ENCODE peak calls at places on chromosomes 11 and 22, in ten cellular contexts. E is HFFc6; Q is AG10803; V is stimulated activated CD4-positive, alpha-beta T cell treated with anti-CD3 and anti-CD28 coated beads, TNF-alpha, amount 100 ng/mL, for 24 hours; D is T1000; W is HCT116; N is Caco-2; F is foreskin fibroblast; C is iris pigment epithelial cell; X is NCI-H2029 treated with DMSO at 0.1 percent for 48 hours. H is an unnamed sample.

GRCh38 chr11:131041331-131042040 is 125.2 kb upstream of the SNX19 start:
- DNase-seq in E (no peak), Q (peak), V (no peak), D (no peak), W (no peak), N (no peak), F (peak), C (no peak), X (no peak), H (peak)

GRCh38 chr11:28090052-28090749 is 17.8 kb downstream of the KIF18A start:
- DNase-seq in E (peak), Q (peak), V (no peak), D (no peak), W (no peak), N (no peak), F (peak), C (peak), X (no peak), H (peak)

GRCh38 chr11:32890843-32891656 is 1.6 kb upstream of the QSER1 start:
- DNase-seq in E (no peak), Q (no peak), V (no peak), D (no peak), W (no peak), N (no peak), F (no peak), C (no peak), X (no peak), H (no peak)

GRCh38 chr22:43854786-43855271 is 7.5 kb downstream of the SULT4A1 start:
- DNase-seq in E (no peak), Q (no peak), V (no peak), D (no peak), W (no peak), N (no peak), F (no peak), C (no peak), X (no peak), H (no peak)

GRCh38 chr11:132994038-132994502 is 538.2 kb downstream of the OPCML start:
- DNase-seq in E (no peak), Q (no peak), V (no peak), D (no peak), W (no peak), N (no peak), F (no peak), C (no peak), X (no peak), H (no peak)

GRCh38 chr22:36478966-36479365 is 2.5 kb downstream of the TXN2 start:
- DNase-seq in E (no peak), Q (no peak), V (no peak), D (no peak), W (no peak), N (no peak), F (no peak), C (peak), X (no peak), H (no peak)

GRCh38 chr22:39452740-39453040 is 4.1 kb upstream of the MGAT3 start:
- DNase-seq in E (no peak), Q (no peak), V (no peak), D (no peak), W (no peak), N (no peak), F (no peak), C (no peak), X (no peak), H (no peak)

GRCh38 chr22:50504245-50505211 is 3.0 kb downstream of the LMF2 start:
- DNase-seq in E (no peak), Q (no peak), V (no peak), D (no peak), W (no peak), N (no peak), F (no peak), C (no peak), X (no peak), H (peak)

GRCh38 chr22:45210577-45211431 is 29.9 kb downstream of the KIAA0930 start:
- DNase-seq in E (peak), Q (peak), V (no peak), D (no peak), W (no peak), N (no peak), F (peak), C (peak), X (no peak), H (no peak)

GRCh38 chr22:26213826-26214225 is 44.6 kb downstream of the SEZ6L start:
- DNase-seq in E (no peak), Q (peak), V (no peak), D (no peak), W (no peak), N (no peak), F (no peak), C (no peak), X (no peak), H (no peak)

GRCh38 chr11:108970221-108970991 is 305.5 kb downstream of the DDX10 start:
- DNase-seq in E (no peak), Q (peak), V (no peak), D (no peak), W (no peak), N (no peak), F (peak), C (peak), X (no peak), H (no peak)

GRCh38 chr11:48900131-48900800 is 83.4 kb downstream of the TRIM51G start:
- DNase-seq in E (no peak), Q (no peak), V (no peak), D (no peak), W (no peak), N (no peak), F (no peak), C (no peak), X (no peak), H (no peak)

GRCh38 chr11:19766810-19767209 is 54.2 kb downstream of the NAV2 start:
- DNase-seq in E (no peak), Q (peak), V (no peak), D (no peak), W (no peak), N (no peak), F (no peak), C (no peak), X (no peak), H (no peak)

GRCh38 chr11:911031-911889 is 650 bp upstream of the CHID1 start:
- DNase-seq in E (peak), Q (peak), V (peak), D (no peak), W (no peak), N (no peak), F (peak), C (peak), X (no peak), H (peak)